ENCODE peak calls at places on chromosomes 5 and 9, in four cellular contexts. Z is suprapubic skin, F is stomach, M is sigmoid colon. L is an unnamed sample.

GRCh38 chr5:145847499-145848497 is 12.7 kb upstream of the PRELID2 start:
- DNase-seq in Z (no peak), F (no peak), M (no peak), L (no peak)

GRCh38 chr5:126499742-126500396 is 76.7 kb downstream of the GRAMD2B start:
- DNase-seq in Z (no peak), F (no peak), M (no peak), L (no peak)

GRCh38 chr9:124652203-124652992 is 118.7 kb downstream of the NR6A1 start:
- DNase-seq in Z (no peak), F (no peak), M (no peak), L (no peak)

GRCh38 chr9:84139296-84140100 is 158.9 kb downstream of the RMI1 start:
- DNase-seq in Z (no peak), F (peak), M (no peak), L (peak)

GRCh38 chr5:1737790-1738405 is 61.7 kb downstream of the MRPL36 start:
- DNase-seq in Z (peak), F (peak), M (no peak), L (no peak)

GRCh38 chr5:61599370-61600140 is 267.5 kb downstream of the ZSWIM6 start:
- DNase-seq in Z (no peak), F (no peak), M (no peak), L (peak)

GRCh38 chr9:119368681-119369581 is at the start of gene BRINP1:
- DNase-seq in Z (no peak), F (no peak), M (no peak), L (no peak)

GRCh38 chr5:11150976-11151375 is 389.9 kb upstream of the DAP start:
- DNase-seq in Z (no peak), F (no peak), M (no peak), L (no peak)

GRCh38 chr5:17156463-17156862 is 61.0 kb upstream of the BASP1 start:
- DNase-seq in Z (no peak), F (no peak), M (no peak), L (no peak)

GRCh38 chr5:32030686-32031478 is 143.2 kb downstream of the GOLPH3 start:
- DNase-seq in Z (no peak), F (no peak), M (no peak), L (no peak)

GRCh38 chr9:135077497-135078200 is 9.8 kb upstream of the OLFM1 start:
- DNase-seq in Z (peak), F (peak), M (peak), L (no peak)

GRCh38 chr5:95930541-95930940 is 31.1 kb downstream of the ELL2 start:
- DNase-seq in Z (no peak), F (no peak), M (no peak), L (no peak)

GRCh38 chr9:93567271-93567959 is 9.0 kb upstream of the PHF2 start:
- DNase-seq in Z (no peak), F (no peak), M (peak), L (no peak)

GRCh38 chr9:93568169-93568568 is 8.2 kb upstream of the PHF2 start:
- DNase-seq in Z (no peak), F (no peak), M (peak), L (no peak)

GRCh38 chr9:93569775-93570174 is 6.6 kb upstream of the PHF2 start:
- DNase-seq in Z (no peak), F (no peak), M (no peak), L (no peak)

GRCh38 chr9:93565089-93565488 is 11.3 kb upstream of the PHF2 start:
- DNase-seq in Z (no peak), F (no peak), M (no peak), L (no peak)

DNA sequence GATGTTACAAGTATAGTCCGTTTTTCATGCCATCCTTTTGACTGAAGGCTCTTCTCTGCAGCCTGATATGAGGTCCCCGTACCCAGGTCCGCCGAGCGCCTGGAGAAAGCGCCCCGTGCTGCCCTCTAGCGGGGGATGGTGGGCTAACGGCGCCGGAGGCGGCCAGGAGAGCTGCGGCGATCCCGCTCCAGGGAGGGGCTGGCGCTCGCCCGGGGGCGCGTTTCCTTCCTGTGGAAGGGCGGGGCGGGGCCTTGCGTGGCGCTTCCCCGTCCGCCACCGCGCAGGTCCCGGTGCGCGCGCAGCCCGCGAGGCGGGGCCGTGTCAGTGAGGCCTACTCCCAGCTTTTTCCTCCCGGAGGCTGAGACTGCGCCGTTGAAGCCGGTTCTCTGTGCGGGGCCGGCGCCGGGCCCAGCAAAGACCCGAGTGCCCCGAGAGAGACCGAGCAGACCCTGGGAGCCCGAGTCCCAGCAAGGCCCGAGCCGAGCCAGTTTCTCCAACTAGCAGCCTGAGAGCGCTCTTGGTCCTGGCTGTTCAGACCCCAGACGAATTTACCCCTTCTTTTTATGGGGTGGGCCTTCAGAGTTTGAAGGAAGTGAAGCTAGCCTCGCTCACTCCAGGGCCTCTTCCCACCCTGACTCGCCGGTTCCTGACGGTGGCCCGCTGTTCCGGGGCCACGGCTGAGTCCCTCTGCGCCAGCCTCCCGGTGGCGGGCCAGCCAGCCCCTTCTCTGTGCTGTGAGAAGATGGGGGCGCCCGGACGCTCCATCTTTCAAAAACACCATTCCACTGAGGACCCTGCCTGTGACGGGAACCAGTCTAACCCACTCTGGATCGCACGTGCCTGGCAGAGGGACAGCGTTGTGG is 9.7 kb upstream of the PHF2 start:
- DNase-seq in Z (peak), F (peak), M (peak), L (peak)
- TF ChIP-seq POLR2A in Z (peak), F (no peak), M (peak), L (peak)

DNA sequence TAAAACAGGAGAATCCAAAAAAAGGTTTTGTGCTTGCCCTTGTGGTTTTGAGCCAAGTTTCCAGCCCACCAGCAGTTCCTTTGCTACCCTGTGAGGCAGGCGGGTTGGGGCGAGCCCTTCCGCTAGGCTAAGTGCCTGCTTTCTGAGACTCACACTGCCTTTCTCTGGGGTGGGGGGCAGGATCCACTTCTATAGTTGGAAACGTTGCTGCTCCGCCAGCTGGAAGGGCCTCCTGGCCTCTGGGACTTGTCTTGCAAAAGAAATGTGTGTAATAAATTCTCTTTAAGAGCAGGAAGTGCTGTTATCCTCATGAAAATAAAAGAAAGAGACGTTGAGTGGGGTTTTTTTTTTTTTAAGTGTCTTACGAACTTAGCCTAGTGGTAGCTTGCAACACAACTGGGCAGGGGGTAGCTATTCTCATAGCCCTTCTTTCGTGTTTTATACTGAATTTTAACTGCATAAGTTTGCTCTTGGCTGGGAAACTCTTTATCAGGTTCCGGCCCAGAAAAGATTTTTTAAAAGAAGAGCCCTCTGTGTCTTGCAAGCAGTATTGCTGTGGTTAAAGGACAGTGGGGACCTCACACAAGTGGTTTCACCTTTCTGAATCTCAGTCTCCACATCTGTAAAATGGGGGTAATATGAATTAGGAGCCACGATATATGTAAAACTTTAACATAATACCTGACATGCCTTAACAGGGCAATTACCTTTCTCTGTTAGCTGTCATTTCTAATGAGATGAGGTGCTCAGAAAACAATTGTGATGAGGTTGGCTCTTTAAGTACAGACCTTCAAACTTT is 19.8 kb downstream of the JADE2 start:
- DNase-seq in Z (no peak), F (no peak), M (peak), L (no peak)
- H3K4me3 ChIP-seq in Z (no peak), F (no peak), M (no peak), L (no peak)

DNA sequence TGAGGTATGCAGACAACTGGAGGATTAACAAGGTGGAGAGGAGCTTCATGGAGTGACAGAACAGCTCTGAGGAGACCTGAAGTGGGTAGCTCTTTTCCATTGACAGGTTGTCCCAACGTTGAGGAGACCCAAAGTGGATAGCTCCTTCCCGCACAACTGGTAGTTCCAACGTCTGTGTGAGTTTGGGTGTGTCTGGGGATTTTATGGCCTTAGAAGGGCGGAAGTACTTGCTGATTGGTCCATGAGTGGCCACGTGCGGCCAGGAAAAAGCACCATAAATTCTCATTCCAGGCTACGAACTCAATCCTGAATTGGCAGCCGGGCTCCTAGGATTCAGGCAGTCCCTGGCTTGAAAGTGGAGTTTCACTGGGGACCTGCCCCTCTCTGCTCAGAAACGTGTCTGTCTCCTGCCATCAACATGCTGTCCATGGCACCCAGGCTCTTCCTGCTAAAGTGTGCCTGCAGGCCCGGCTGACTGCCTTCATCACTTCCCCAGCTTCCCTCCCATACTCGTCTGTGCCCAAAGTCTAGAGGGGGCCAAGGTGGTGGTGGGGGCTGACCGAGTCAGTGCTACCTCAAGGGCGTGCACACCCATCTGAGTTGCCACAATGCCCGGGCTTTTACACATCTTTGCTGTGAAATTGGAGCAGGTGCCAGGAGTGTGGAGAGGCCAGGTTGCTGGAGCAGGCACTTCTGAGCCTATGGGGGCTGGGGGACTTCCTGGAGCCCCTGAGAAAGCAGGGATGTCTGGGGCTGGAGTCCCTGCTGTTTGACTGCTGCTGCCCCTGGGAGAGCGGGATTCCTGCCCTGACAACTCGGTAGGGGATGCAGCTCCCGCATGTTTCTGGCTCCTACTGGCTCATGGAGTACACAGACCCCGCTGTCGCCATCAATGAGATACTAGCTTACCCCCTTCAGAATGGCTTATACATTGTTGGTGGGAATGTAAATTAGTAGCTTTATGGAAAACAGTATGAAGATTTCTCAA is 2034.6 kb upstream of the ACO1 start:
- DNase-seq in Z (no peak), F (no peak), M (no peak), L (no peak)
- TF ChIP-seq POLR2A in Z (no peak), F (no peak), M (no peak), L (no peak)

GRCh38 chr5:645421-645820 is 33.3 kb downstream of the CEP72 start:
- DNase-seq in Z (peak), F (no peak), M (peak), L (no peak)

GRCh38 chr5:644509-644908 is 32.4 kb downstream of the CEP72 start:
- DNase-seq in Z (peak), F (no peak), M (peak), L (no peak)

GRCh38 chr5:643351-643801 is 31.2 kb downstream of the CEP72 start:
- DNase-seq in Z (peak), F (no peak), M (peak), L (no peak)

GRCh38 chr5:643811-644271 is 31.7 kb downstream of the CEP72 start:
- DNase-seq in Z (peak), F (no peak), M (no peak), L (no peak)

GRCh38 chr5:644971-645370 is 32.8 kb downstream of the CEP72 start:
- DNase-seq in Z (peak), F (no peak), M (peak), L (no peak)
- H3K4me3 ChIP-seq in Z (no peak), F (no peak), M (no peak), L (no peak)

GRCh38 chr5:134411546-134412266 is at the start of gene CDKN2AIPNL:
- DNase-seq in Z (peak), F (peak), M (peak), L (peak)
- TF ChIP-seq POLR2A in Z (peak), F (no peak), M (peak), L (no peak)

GRCh38 chr9:26459959-26460358 is 432.6 kb downstream of the CAAP1 start:
- DNase-seq in Z (no peak), F (no peak), M (no peak), L (no peak)
- H3K4me3 ChIP-seq in Z (no peak), F (no peak), M (no peak), L (no peak)